ENCODE peak calls at places on chromosome 5, in four cellular contexts. D is left colon, M is AG20443, R is activated T-helper 1 cell treated with Interleukin-2 at 50 U/mL for 16 hours. P is an unnamed sample.

GRCh38 chr5:32450952-32451351 is 6.4 kb upstream of the ZFR start:
- DNase-seq in D (no peak), M (no peak), R (no peak), P (no peak)

GRCh38 chr5:1103505-1104326 is 8.1 kb downstream of the SLC12A7 start:
- DNase-seq in D (peak), M (no peak), R (no peak), P (no peak)

GRCh38 chr5:16721151-16722102 is 104.6 kb upstream of the RETREG1 start:
- DNase-seq in D (no peak), M (no peak), R (no peak), P (no peak)

GRCh38 chr5:54390015-54390414 is 65.5 kb upstream of the HSPB3 start:
- DNase-seq in D (peak), M (peak), R (no peak), P (no peak)

GRCh38 chr5:38291355-38291754 is 33.0 kb downstream of the EGFLAM start:
- DNase-seq in D (no peak), M (no peak), R (no peak), P (no peak)

GRCh38 chr5:756865-757345 is 27.6 kb downstream of the ZDHHC11B start:
- DNase-seq in D (peak), M (peak), R (no peak), P (peak)

GRCh38 chr5:151676719-151677118 is 10.0 kb downstream of the SPARC start:
- DNase-seq in D (no peak), M (no peak), R (no peak), P (no peak)

GRCh38 chr5:125486634-125487033 is 740.2 kb upstream of the ZNF608 start:
- DNase-seq in D (no peak), M (no peak), R (no peak), P (peak)

GRCh38 chr5:27315541-27316282 is 277.3 kb upstream of the CDH9 start:
- DNase-seq in D (no peak), M (no peak), R (no peak), P (peak)

GRCh38 chr5:141844414-141845097 is 33.7 kb downstream of the PCDH1 start:
- DNase-seq in D (peak), M (no peak), R (no peak), P (no peak)